ENCODE peak calls at places on chromosomes 7 and 10, in ten cellular contexts. D, O, R, P, F, C, N, T, Z and V are unnamed samples. For H3K4me1, the result is how much of the 10 kb centered on the place peaks cover.

GRCh38 chr7:88344956-88345832 is 38.5 kb upstream of the STEAP4 start:
- DNase-seq in D (peak), O (peak), R (peak), P (no peak), F (peak), C (peak), N (peak), T (no peak), Z (peak), V (peak)

GRCh38 chr7:21367081-21367480 is 60.8 kb upstream of the SP4 start:
- DNase-seq in D (no peak), O (no peak), R (peak), P (no peak), F (no peak), C (no peak), N (no peak), T (no peak), Z (no peak), V (no peak)

GRCh38 chr10:56606202-56606601 is 245.1 kb upstream of the ZWINT start:
- DNase-seq in D (no peak), O (no peak), R (no peak), P (no peak), F (no peak), C (no peak), N (no peak), T (no peak), Z (no peak), V (no peak)

GRCh38 chr10:7717767-7718166 is 14.7 kb downstream of the ITIH2 start:
- DNase-seq in D (no peak), O (no peak), R (no peak), P (no peak), F (no peak), C (no peak), N (no peak), T (no peak), Z (no peak), V (no peak)

GRCh38 chr10:88149906-88150305 is 286.5 kb downstream of the PTEN start:
- DNase-seq in D (no peak), O (peak), R (peak), P (no peak), F (no peak), C (no peak), N (no peak), T (no peak), Z (no peak), V (no peak)

GRCh38 chr7:2168612-2169312 is 64.0 kb downstream of the MAD1L1 start:
- DNase-seq in D (no peak), O (no peak), R (no peak), P (no peak), F (no peak), C (no peak), N (no peak), T (no peak), Z (no peak), V (peak)

GRCh38 chr10:112209534-112210200 is 26.1 kb upstream of the GPAM start:
- DNase-seq in D (no peak), O (peak), R (no peak), P (no peak), F (peak), C (no peak), N (no peak), T (no peak), Z (no peak), V (no peak)

GRCh38 chr10:122854648-122855047 is 9.0 kb upstream of the CUZD1 start:
- DNase-seq in D (no peak), O (peak), R (peak), P (no peak), F (no peak), C (no peak), N (no peak), T (peak), Z (no peak), V (no peak)

GRCh38 chr10:102119417-102120141 is 589 bp downstream of the LDB1 start:
- DNase-seq in D (peak), O (peak), R (peak), P (peak), F (peak), C (peak), N (peak), T (no peak), Z (peak), V (peak)

GRCh38 chr10:116888380-116889055 is 39.2 kb downstream of the ENO4 start:
- DNase-seq in D (peak), O (peak), R (peak), P (peak), F (peak), C (no peak), N (no peak), T (peak), Z (no peak), V (no peak)

GRCh38 chr10:1213707-1214675 is 157.8 kb downstream of the WDR37 start:
- DNase-seq in D (no peak), O (no peak), R (no peak), P (no peak), F (no peak), C (peak), N (no peak), T (no peak), Z (no peak), V (no peak)

GRCh38 chr10:102419561-102420442 is 834 bp upstream of the FBXL15 start:
- DNase-seq in D (peak), O (peak), R (peak), P (no peak), F (peak), C (peak), N (peak), T (no peak), Z (peak), V (peak)

GRCh38 chr10:27547482-27547881 is 43.4 kb downstream of the RAB18 start:
- DNase-seq in D (no peak), O (no peak), R (no peak), P (no peak), F (no peak), C (no peak), N (no peak), T (no peak), Z (no peak), V (no peak)

GRCh38 chr7:32347244-32347828 is 142.8 kb downstream of the LSM5 start:
- DNase-seq in D (no peak), O (peak), R (peak), P (no peak), F (peak), C (no peak), N (no peak), T (peak), Z (peak), V (peak)

GRCh38 chr7:138556771-138557484 is 96.9 kb downstream of the TRIM24 start:
- DNase-seq in D (no peak), O (peak), R (no peak), P (no peak), F (no peak), C (no peak), N (no peak), T (peak), Z (no peak), V (no peak)

GRCh38 chr7:46424934-46425333 is 503.9 kb upstream of the IGFBP3 start:
- DNase-seq in D (no peak), O (no peak), R (no peak), P (no peak), F (no peak), C (no peak), N (no peak), T (no peak), Z (no peak), V (no peak)

GRCh38 chr7:130362251-130362650 is 17.6 kb downstream of the CPA5 start:
- DNase-seq in D (no peak), O (no peak), R (no peak), P (peak), F (no peak), C (no peak), N (no peak), T (no peak), Z (no peak), V (no peak)

GRCh38 chr7:31955641-31956040 is 114.6 kb downstream of the PDE1C start:
- DNase-seq in D (no peak), O (no peak), R (peak), P (no peak), F (no peak), C (no peak), N (no peak), T (no peak), Z (no peak), V (no peak)

GRCh38 chr10:119805702-119806230 is 66.9 kb downstream of the MCMBP start:
- DNase-seq in D (no peak), O (no peak), R (no peak), P (no peak), F (no peak), C (no peak), N (no peak), T (no peak), Z (no peak), V (no peak)

GRCh38 chr7:141742229-141742628 is 4.1 kb downstream of the SSBP1 start:
- DNase-seq in D (no peak), O (no peak), R (no peak), P (no peak), F (no peak), C (no peak), N (no peak), T (no peak), Z (no peak), V (no peak)

GRCh38 chr10:31602541-31603244 is 283.7 kb downstream of the ZEB1 start:
- DNase-seq in D (peak), O (peak), R (peak), P (peak), F (peak), C (peak), N (peak), T (no peak), Z (peak), V (peak)

GRCh38 chr7:42226354-42226941 is 10.6 kb downstream of the GLI3 start:
- DNase-seq in D (no peak), O (no peak), R (no peak), P (no peak), F (no peak), C (no peak), N (no peak), T (no peak), Z (no peak), V (no peak)

GRCh38 chr7:141975806-141976523 is 2.4 kb upstream of the TAS2R38 start:
- DNase-seq in D (peak), O (peak), R (peak), P (peak), F (peak), C (peak), N (peak), T (peak), Z (peak), V (peak)

GRCh38 chr7:41624818-41625217 is 78.1 kb downstream of the INHBA start:
- DNase-seq in D (no peak), O (peak), R (no peak), P (no peak), F (no peak), C (no peak), N (no peak), T (no peak), Z (no peak), V (no peak)

GRCh38 chr7:47647213-47647985 is 65.5 kb upstream of the TNS3 start:
- DNase-seq in D (no peak), O (no peak), R (no peak), P (no peak), F (peak), C (peak), N (no peak), T (no peak), Z (no peak), V (peak)

GRCh38 chr10:79248341-79248931 is 98.8 kb upstream of the PPIF start:
- DNase-seq in D (no peak), O (no peak), R (no peak), P (peak), F (peak), C (peak), N (peak), T (no peak), Z (no peak), V (no peak)

GRCh38 chr7:46854958-46855473 is 726.9 kb downstream of the TNS3 start:
- DNase-seq in D (no peak), O (peak), R (peak), P (no peak), F (no peak), C (no peak), N (no peak), T (no peak), Z (no peak), V (no peak)

GRCh38 chr10:7457478-7458316 is 46.9 kb upstream of the SFMBT2 start:
- DNase-seq in D (no peak), O (peak), R (no peak), P (no peak), F (no peak), C (no peak), N (no peak), T (no peak), Z (no peak), V (no peak)

GRCh38 chr10:69139961-69140360 is 16.0 kb downstream of the VPS26A start:
- DNase-seq in D (no peak), O (no peak), R (no peak), P (no peak), F (peak), C (no peak), N (no peak), T (no peak), Z (no peak), V (no peak)

GRCh38 chr10:69348824-69349541 is 67.7 kb downstream of the TACR2 start:
- DNase-seq in D (no peak), O (peak), R (peak), P (peak), F (no peak), C (no peak), N (no peak), T (peak), Z (no peak), V (no peak)

GRCh38 chr7:55469271-55469681 is 103.0 kb downstream of the VOPP1 start:
- DNase-seq in D (no peak), O (no peak), R (no peak), P (no peak), F (no peak), C (no peak), N (no peak), T (no peak), Z (no peak), V (no peak)

GRCh38 chr7:84247591-84247990 is 53.0 kb upstream of the SEMA3A start:
- DNase-seq in D (no peak), O (peak), R (no peak), P (no peak), F (no peak), C (no peak), N (no peak), T (no peak), Z (no peak), V (no peak)

GRCh38 chr7:20858913-20859312 is 72.2 kb upstream of the SP8 start:
- DNase-seq in D (peak), O (no peak), R (no peak), P (no peak), F (peak), C (no peak), N (no peak), T (no peak), Z (no peak), V (peak)

GRCh38 chr7:29270979-29271658 is 76.5 kb downstream of the CHN2 start:
- DNase-seq in D (no peak), O (no peak), R (no peak), P (no peak), F (peak), C (no peak), N (no peak), T (no peak), Z (no peak), V (no peak)

GRCh38 chr7:126605056-126605455 is 647.7 kb downstream of the GRM8 start:
- DNase-seq in D (no peak), O (no peak), R (no peak), P (no peak), F (no peak), C (no peak), N (no peak), T (no peak), Z (no peak), V (no peak)

GRCh38 chr10:74189999-74190421 is 39.0 kb downstream of the ADK start:
- DNase-seq in D (no peak), O (peak), R (peak), P (no peak), F (no peak), C (no peak), N (no peak), T (peak), Z (no peak), V (peak)
- H3K4me1 ChIP-seq in D (under half), O (under half), R (under half), P (under half), F (under half), C (under half), N (under half), T (under half), Z (under half), V (under half)

DNA sequence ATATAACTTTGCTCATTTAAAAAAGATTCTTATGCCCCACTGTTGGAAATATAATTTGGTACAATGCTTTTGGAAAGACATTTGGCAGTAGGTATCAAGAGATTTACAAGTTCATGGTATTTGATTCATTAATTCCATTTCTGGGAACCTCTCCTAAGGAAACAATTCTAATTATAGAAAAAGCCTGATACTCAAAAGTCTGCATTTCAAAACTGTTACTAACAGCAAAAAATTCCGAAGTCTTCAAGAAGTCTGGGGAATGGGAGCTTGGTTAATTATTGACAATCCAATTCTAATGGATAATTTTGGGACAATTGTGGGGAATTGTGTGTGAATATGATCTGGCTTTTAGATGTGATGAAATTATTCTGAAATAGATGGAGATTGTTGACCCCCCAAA is 59.6 kb downstream of the HDAC9 start:
- DNase-seq in D (no peak), O (peak), R (no peak), P (no peak), F (no peak), C (no peak), N (no peak), T (no peak), Z (no peak), V (no peak)
- H3K4me1 ChIP-seq in D (under half), O (under half), R (under half), P (half or more), F (under half), C (under half), N (under half), T (under half), Z (under half), V (under half)

GRCh38 chr10:125148021-125148439 is 12.3 kb downstream of the CTBP2 start:
- DNase-seq in D (no peak), O (peak), R (no peak), P (peak), F (no peak), C (no peak), N (peak), T (no peak), Z (no peak), V (peak)

GRCh38 chr10:125144209-125144608 is 16.2 kb downstream of the CTBP2 start:
- DNase-seq in D (no peak), O (no peak), R (no peak), P (no peak), F (no peak), C (no peak), N (no peak), T (no peak), Z (no peak), V (no peak)

GRCh38 chr10:125144693-125145623 is 15.4 kb downstream of the CTBP2 start:
- DNase-seq in D (no peak), O (peak), R (peak), P (no peak), F (peak), C (no peak), N (no peak), T (no peak), Z (no peak), V (peak)

GRCh38 chr10:125146791-125147604 is 13.4 kb downstream of the CTBP2 start:
- DNase-seq in D (peak), O (peak), R (peak), P (peak), F (no peak), C (no peak), N (no peak), T (no peak), Z (no peak), V (no peak)

GRCh38 chr10:125145636-125146035 is 14.7 kb downstream of the CTBP2 start:
- DNase-seq in D (no peak), O (no peak), R (no peak), P (no peak), F (no peak), C (no peak), N (no peak), T (no peak), Z (no peak), V (peak)
- H3K4me1 ChIP-seq in D (half or more), O (under half), R (half or more), P (half or more), F (half or more), C (half or more), N (half or more), T (half or more), Z (under half), V (half or more)

GRCh38 chr10:130054021-130054420 is 56.6 kb downstream of the C10orf143 start:
- DNase-seq in D (no peak), O (peak), R (no peak), P (no peak), F (no peak), C (no peak), N (no peak), T (no peak), Z (no peak), V (no peak)
- H3K4me1 ChIP-seq in D (under half), O (under half), R (under half), P (under half), F (under half), C (under half), N (under half), T (under half), Z (under half), V (under half)